ENCODE peak calls at places on chromosomes 1 and 21, in six cellular contexts. O, E, C, F, Z and N are unnamed samples.

GRCh38 chr1:101119289-101119688 is 93.7 kb upstream of the DPH5 start:
- DNase-seq in O (no peak), E (no peak), C (no peak), F (no peak), Z (no peak), N (no peak)

GRCh38 chr1:151997284-151997570 is 3.6 kb upstream of the S100A10 start:
- DNase-seq in O (no peak), E (no peak), C (no peak), F (no peak), Z (no peak), N (no peak)

GRCh38 chr1:39729030-39729429 is 9.7 kb upstream of the PPIE start:
- DNase-seq in O (no peak), E (no peak), C (no peak), F (no peak), Z (no peak), N (no peak)

GRCh38 chr1:192485692-192486436 is 89.7 kb upstream of the RGS1 start:
- DNase-seq in O (no peak), E (no peak), C (peak), F (peak), Z (no peak), N (no peak)

GRCh38 chr21:25733859-25734653 is 648 bp downstream of the ATP5PF start:
- DNase-seq in O (no peak), E (no peak), C (no peak), F (peak), Z (peak), N (no peak)

GRCh38 chr1:28796321-28797213 is 15.4 kb upstream of the OPRD1 start:
- DNase-seq in O (no peak), E (no peak), C (no peak), F (no peak), Z (no peak), N (no peak)

GRCh38 chr1:153422450-153423068 is 6.2 kb downstream of the S100A7A start:
- DNase-seq in O (peak), E (peak), C (peak), F (peak), Z (peak), N (peak)

GRCh38 chr1:199151634-199152429 is 513.0 kb downstream of the PTPRC start:
- DNase-seq in O (no peak), E (peak), C (no peak), F (no peak), Z (peak), N (no peak)

GRCh38 chr1:30998887-30999286 is 66.6 kb downstream of the PUM1 start:
- DNase-seq in O (no peak), E (no peak), C (no peak), F (no peak), Z (no peak), N (no peak)

GRCh38 chr1:184028854-184029623 is 8.5 kb downstream of the COLGALT2 start:
- DNase-seq in O (no peak), E (no peak), C (no peak), F (peak), Z (no peak), N (no peak)

GRCh38 chr21:29196021-29196663 is 65.7 kb downstream of the MAP3K7CL start:
- DNase-seq in O (peak), E (peak), C (peak), F (no peak), Z (peak), N (no peak)

GRCh38 chr1:26538480-26539412 is 9.2 kb downstream of the RPS6KA1 start:
- DNase-seq in O (peak), E (peak), C (no peak), F (no peak), Z (peak), N (peak)

GRCh38 chr1:171127481-171127880 is 36.8 kb downstream of the FMO3 start:
- DNase-seq in O (no peak), E (no peak), C (no peak), F (no peak), Z (no peak), N (no peak)

GRCh38 chr1:159922499-159923202 is 2.7 kb downstream of the TAGLN2 start:
- DNase-seq in O (no peak), E (peak), C (no peak), F (peak), Z (peak), N (no peak)

GRCh38 chr1:240658312-240658975 is 46.5 kb upstream of the GREM2 start:
- DNase-seq in O (no peak), E (no peak), C (no peak), F (no peak), Z (no peak), N (no peak)

GRCh38 chr1:218355269-218355668 is 10.1 kb downstream of the TGFB2 start:
- DNase-seq in O (no peak), E (no peak), C (no peak), F (no peak), Z (no peak), N (no peak)

GRCh38 chr1:228109962-228110488 is 926 bp upstream of the MRPL55 start:
- DNase-seq in O (no peak), E (no peak), C (no peak), F (peak), Z (no peak), N (no peak)

GRCh38 chr1:19903621-19904020 is 19.8 kb downstream of the PLA2G2E start:
- DNase-seq in O (no peak), E (no peak), C (no peak), F (no peak), Z (no peak), N (no peak)

GRCh38 chr21:42476493-42477342 is 19.3 kb downstream of the RSPH1 start:
- DNase-seq in O (no peak), E (no peak), C (no peak), F (no peak), Z (peak), N (no peak)